ENCODE peak calls at places on chromosomes 3 and 15, in eight cellular contexts. I, N, Y, B, G, C, E and J are unnamed samples.

GRCh38 chr3:87333393-87333892 is 57.1 kb upstream of the POU1F1 start:
- DNase-seq in C (no peak), E (no peak), Y (peak), G (no peak), B (no peak), N (peak), I (no peak), J (no peak)

GRCh38 chr15:76217867-76218217 is 93.4 kb downstream of the ETFA start:
- DNase-seq in E (no peak), N (no peak), I (no peak), G (no peak), B (no peak), C (no peak), Y (no peak), J (no peak)

GRCh38 chr3:145704020-145704419 is 457.0 kb downstream of the PLOD2 start:
- DNase-seq in I (no peak), C (no peak), Y (no peak), G (no peak), B (no peak), N (no peak), E (no peak), J (no peak)

GRCh38 chr3:158347966-158348365 is 223.0 kb upstream of the MLF1 start:
- DNase-seq in N (peak), G (no peak), Y (peak), C (no peak), B (no peak), E (no peak), I (no peak), J (no peak)

GRCh38 chr3:137906985-137907649 is 102.8 kb upstream of the CLDN18 start:
- DNase-seq in I (no peak), G (no peak), C (no peak), Y (no peak), E (no peak), N (no peak), B (no peak), J (no peak)

GRCh38 chr3:129112308-129113052 is 9.1 kb downstream of the RAB43 start:
- DNase-seq in G (no peak), Y (no peak), B (no peak), I (no peak), E (no peak), N (no peak), C (no peak), J (no peak)

GRCh38 chr15:66619152-66619903 is 53.5 kb upstream of the LCTL start:
- DNase-seq in C (peak), G (peak), E (peak), I (no peak), N (peak), B (peak), Y (peak), J (no peak)

GRCh38 chr15:68609618-68610017 is 30.8 kb downstream of the CORO2B start:
- DNase-seq in N (no peak), Y (no peak), C (peak), I (peak), G (no peak), E (no peak), B (no peak), J (no peak)

GRCh38 chr3:32569540-32570425 is 875 bp downstream of the DYNC1LI1 start:
- DNase-seq in E (peak), N (peak), B (peak), G (peak), Y (peak), I (peak), C (no peak), J (peak)

GRCh38 chr3:170565495-170565894 is 20.4 kb downstream of the SLC7A14 start:
- DNase-seq in I (no peak), G (no peak), Y (no peak), E (no peak), N (peak), B (no peak), C (no peak), J (no peak)

GRCh38 chr3:194082596-194083220 is 53.2 kb upstream of the HES1 start:
- DNase-seq in I (no peak), G (no peak), C (no peak), N (no peak), B (no peak), Y (no peak), E (no peak), J (no peak)